ENCODE peak calls at places on chromosomes 5 and 9, in five cellular contexts. E is mesendoderm, A is neural progenitor cell, H is uterus, L is sigmoid colon. P is an unnamed sample.

GRCh38 chr5:7392401-7393024 is 3.4 kb upstream of the ADCY2 start:
- DNase-seq in E (peak; percentile 89), A (peak; percentile 66), H (no peak), L (no peak), P (peak; percentile 4)

GRCh38 chr9:134641173-134641985 is at the start of gene COL5A1:
- DNase-seq in E (peak; percentile 97), A (peak; percentile 96), H (peak; percentile 92), L (peak; percentile 97), P (peak; percentile 97)

GRCh38 chr9:138105123-138105415 is 227.5 kb downstream of the CACNA1B start:
- DNase-seq in E (no peak), A (no peak), H (no peak), L (no peak), P (no peak)

GRCh38 chr5:64165500-64166200 is at the start of gene RNF180:
- DNase-seq in E (peak; percentile 72), A (peak; percentile 78), H (peak; percentile 30), L (peak; percentile 69), P (peak; percentile 54)

GRCh38 chr9:98975838-98976237 is 32.1 kb downstream of the COL15A1 start:
- DNase-seq in E (no peak), A (no peak), H (no peak), L (no peak), P (no peak)

GRCh38 chr9:80094176-80094771 is 522.5 kb downstream of the TLE4 start:
- DNase-seq in E (no peak), A (no peak), H (no peak), L (no peak), P (no peak)

GRCh38 chr5:43063731-43064171 is 23.6 kb upstream of the ANXA2R start:
- DNase-seq in E (peak; percentile 48), A (no peak), H (no peak), L (no peak), P (no peak)

GRCh38 chr9:134328341-134328840 is 2.1 kb downstream of the RXRA start:
- DNase-seq in E (no peak), A (peak; percentile 93), H (no peak), L (no peak), P (peak; percentile 38)

GRCh38 chr5:82356808-82357671 is 78.9 kb upstream of the RPS23 start:
- DNase-seq in E (peak; percentile 81), A (no peak), H (peak; percentile 95), L (peak; percentile 89), P (no peak)

GRCh38 chr9:137682431-137682991 is 63.7 kb downstream of the EHMT1 start:
- DNase-seq in E (peak; percentile 76), A (peak; percentile 42), H (no peak), L (no peak), P (peak; percentile 57)

DNA sequence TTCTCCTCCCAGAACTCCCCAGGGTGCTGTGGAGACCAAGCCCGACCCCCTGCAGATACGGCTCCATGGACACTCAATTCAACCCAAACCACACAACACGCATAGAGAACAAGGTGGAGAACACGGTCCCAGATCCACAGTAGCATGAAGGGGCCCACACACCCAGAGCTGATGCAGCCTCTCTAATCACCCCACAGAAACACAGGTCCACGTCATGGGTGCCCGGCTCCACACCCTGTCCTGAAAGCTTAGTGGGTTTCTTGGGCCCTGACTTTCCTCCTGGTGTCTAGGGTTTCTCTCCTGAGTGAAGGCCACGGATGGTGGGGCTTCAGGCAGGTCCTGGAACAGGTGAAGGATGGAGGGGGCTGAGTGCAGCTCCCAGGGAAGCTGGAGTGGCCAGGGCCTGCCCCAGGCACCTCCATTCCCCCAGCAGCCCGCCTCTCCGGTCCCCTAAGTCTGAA is 1.5 kb upstream of the SLC23A1 start:
- DNase-seq in E (no peak), A (no peak), H (no peak), L (no peak), P (no peak)
- H3K27ac ChIP-seq in E (no peak overlapping the region), A (no peak overlapping the region), H (peak overlapping the region; percentile 68), L (peak overlapping the region; percentile 61), P (no peak overlapping the region)

GRCh38 chr9:129811967-129812363 is 9.0 kb downstream of the TOR1B start:
- DNase-seq in E (no peak), A (no peak), H (no peak), L (no peak), P (peak; percentile 7)
- H3K27ac ChIP-seq in E (no peak overlapping the region), A (no peak overlapping the region), H (no peak overlapping the region), L (no peak overlapping the region), P (no peak overlapping the region)

GRCh38 chr9:16704096-16704488 is 166.4 kb downstream of the BNC2 start:
- DNase-seq in E (no peak), A (no peak), H (no peak), L (no peak), P (no peak)
- H3K27ac ChIP-seq in E (no peak overlapping the region), A (no peak overlapping the region), H (peak overlapping the region; percentile 92), L (peak overlapping the region; percentile 92), P (no peak overlapping the region)

GRCh38 chr5:155332618-155333017 is 319.1 kb downstream of the KIF4B start:
- DNase-seq in E (no peak), A (no peak), H (no peak), L (no peak), P (no peak)
- H3K27ac ChIP-seq in E (no peak overlapping the region), A (no peak overlapping the region), H (no peak overlapping the region), L (no peak overlapping the region), P (no peak overlapping the region)

GRCh38 chr5:56319281-56320242 is 86.4 kb upstream of the ANKRD55 start:
- DNase-seq in E (no peak), A (no peak), H (peak; percentile 74), L (peak; percentile 69), P (peak; percentile 84)
- H3K27ac ChIP-seq in E (no peak overlapping the region), A (no peak overlapping the region), H (peak overlapping the region; percentile 77), L (peak overlapping the region; percentile 40), P (no peak overlapping the region)

P was measured in cardiac muscle cell.